ENCODE peak calls at places on chromosomes 3 and 15, in five cellular contexts. One of them, this sample, is unnamed.
A peak's percentile ranks its signal among the peaks of the same experiment; 100 is the strongest.

GRCh38 chr3:12345584-12346494 is 57.0 kb downstream of the PPARG start:
- DNase-seq in A549: no peak
- DNase-seq in WTC11: no peak
- DNase-seq in K562: no peak
- DNase-seq in HepG2: no peak
- DNase-seq in this sample: no peak

GRCh38 chr15:88695046-88695445 is 56.2 kb downstream of the ISG20 start:
- DNase-seq in A549: no peak
- DNase-seq in WTC11: no peak
- DNase-seq in K562: no peak
- DNase-seq in HepG2: no peak
- DNase-seq in this sample: no peak

GRCh38 chr3:58540176-58540863 is 3.3 kb upstream of the ACOX2 start:
- DNase-seq in A549: no peak
- DNase-seq in WTC11: no peak
- DNase-seq in K562: no peak
- DNase-seq in HepG2: no peak
- DNase-seq in this sample: no peak

GRCh38 chr3:10347648-10348403 is 26.9 kb upstream of the SEC13 start:
- DNase-seq in A549: no peak
- DNase-seq in WTC11: no peak
- DNase-seq in K562: no peak
- DNase-seq in HepG2: no peak
- DNase-seq in this sample: no peak

GRCh38 chr15:76376816-76377215 is 40.2 kb downstream of the ISL2 start:
- DNase-seq in A549: no peak
- DNase-seq in WTC11: no peak
- DNase-seq in K562: no peak
- DNase-seq in HepG2: no peak
- DNase-seq in this sample: no peak

GRCh38 chr3:133964547-133964946 is 65.2 kb downstream of the SLCO2A1 start:
- DNase-seq in A549: peak; percentile 28
- DNase-seq in WTC11: peak; percentile 24
- DNase-seq in K562: no peak
- DNase-seq in HepG2: peak; percentile 4
- DNase-seq in this sample: no peak

GRCh38 chr3:149479621-149480325 is 5.3 kb downstream of the TM4SF4 start:
- DNase-seq in A549: no peak
- DNase-seq in WTC11: no peak
- DNase-seq in K562: no peak
- DNase-seq in HepG2: no peak
- DNase-seq in this sample: no peak

GRCh38 chr15:42939841-42940240 is 19.3 kb upstream of the TTBK2 start:
- DNase-seq in A549: no peak
- DNase-seq in WTC11: no peak
- DNase-seq in K562: no peak
- DNase-seq in HepG2: no peak
- DNase-seq in this sample: no peak

GRCh38 chr3:124298951-124299350 is 307.0 kb upstream of the ROPN1 start:
- DNase-seq in A549: no peak
- DNase-seq in WTC11: no peak
- DNase-seq in K562: no peak
- DNase-seq in HepG2: no peak
- DNase-seq in this sample: peak; percentile 33

GRCh38 chr3:144770813-144771400 is 799.3 kb downstream of the DIPK2A start:
- DNase-seq in A549: no peak
- DNase-seq in WTC11: no peak
- DNase-seq in K562: no peak
- DNase-seq in HepG2: peak; percentile 32
- DNase-seq in this sample: no peak

GRCh38 chr3:151067158-151067557 is 18.3 kb upstream of the MED12L start:
- DNase-seq in A549: no peak
- DNase-seq in WTC11: no peak
- DNase-seq in K562: no peak
- DNase-seq in HepG2: peak; percentile 42
- DNase-seq in this sample: no peak

GRCh38 chr3:190000861-190001196 is 119.9 kb downstream of the P3H2 start:
- DNase-seq in A549: no peak
- DNase-seq in WTC11: no peak
- DNase-seq in K562: no peak
- DNase-seq in HepG2: no peak
- DNase-seq in this sample: no peak

GRCh38 chr3:189999718-190000117 is 121.0 kb downstream of the P3H2 start:
- DNase-seq in A549: no peak
- DNase-seq in WTC11: no peak
- DNase-seq in K562: no peak
- DNase-seq in HepG2: peak; percentile 72
- DNase-seq in this sample: no peak

GRCh38 chr3:190000187-190000860 is 120.4 kb downstream of the P3H2 start:
- DNase-seq in A549: no peak
- DNase-seq in WTC11: no peak
- DNase-seq in K562: no peak
- DNase-seq in HepG2: peak; percentile 11
- DNase-seq in this sample: no peak

GRCh38 chr3:190003730-190004129 is 117.0 kb downstream of the P3H2 start:
- DNase-seq in A549: peak; percentile 71
- DNase-seq in WTC11: no peak
- DNase-seq in K562: no peak
- DNase-seq in HepG2: no peak
- DNase-seq in this sample: no peak

GRCh38 chr3:190001426-190001825 is 119.3 kb downstream of the P3H2 start:
- DNase-seq in A549: no peak
- DNase-seq in WTC11: no peak
- DNase-seq in K562: no peak
- DNase-seq in HepG2: no peak
- DNase-seq in this sample: no peak
- TF ChIP-seq ESRRA in A549: no peak
- TF ChIP-seq ESRRA in WTC11: no peak
- TF ChIP-seq ESRRA in K562: no peak
- TF ChIP-seq ESRRA in HepG2: no peak
- TF ChIP-seq ESRRA in this sample: no peak

GRCh38 chr3:69739204-69740102 is at the start of gene MITF:
- DNase-seq in A549: peak; percentile 84
- DNase-seq in WTC11: peak; percentile 94
- DNase-seq in K562: peak; percentile 90
- DNase-seq in HepG2: peak; percentile 68
- DNase-seq in this sample: peak; percentile 26
- TF ChIP-seq ESRRA in A549: no peak
- TF ChIP-seq ESRRA in WTC11: no peak
- TF ChIP-seq ESRRA in K562: no peak
- TF ChIP-seq ESRRA in HepG2: no peak
- TF ChIP-seq ESRRA in this sample: no peak

DNA sequence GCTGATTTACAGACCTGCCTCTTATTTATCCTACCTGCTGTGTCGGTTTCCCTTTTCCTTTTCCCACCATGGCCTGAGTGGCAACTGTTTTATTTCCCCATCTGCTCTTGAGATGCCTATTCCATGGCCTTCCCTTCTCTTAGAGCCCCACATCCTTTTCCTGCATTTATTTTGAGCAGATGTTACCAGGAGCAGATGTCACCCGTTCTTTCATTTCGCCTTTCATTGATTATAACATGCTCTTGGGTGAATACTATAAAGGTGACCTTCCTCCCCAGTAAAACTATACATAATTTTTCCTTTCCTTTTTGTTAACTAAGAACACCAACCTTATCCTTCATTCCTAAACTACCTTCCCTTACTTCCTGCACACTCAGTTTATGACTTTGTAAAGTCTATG is 8.5 kb upstream of the P2RY1 start:
- DNase-seq in A549: no peak
- DNase-seq in WTC11: no peak
- DNase-seq in K562: no peak
- DNase-seq in HepG2: no peak
- DNase-seq in this sample: no peak
- TF ChIP-seq ESRRA in A549: no peak
- TF ChIP-seq ESRRA in WTC11: no peak
- TF ChIP-seq ESRRA in K562: no peak
- TF ChIP-seq ESRRA in HepG2: no peak
- TF ChIP-seq ESRRA in this sample: no peak

GRCh38 chr3:53170325-53171108 is 9.5 kb downstream of the PRKCD start:
- DNase-seq in A549: no peak
- DNase-seq in WTC11: no peak
- DNase-seq in K562: no peak
- DNase-seq in HepG2: peak; percentile 51
- DNase-seq in this sample: peak; percentile 66
- TF ChIP-seq ESRRA in A549: no peak
- TF ChIP-seq ESRRA in WTC11: no peak
- TF ChIP-seq ESRRA in K562: no peak
- TF ChIP-seq ESRRA in HepG2: peak; percentile 77
- TF ChIP-seq ESRRA in this sample: no peak

This sample was measured in GM12878.